ENCODE peak calls at places on chromosomes 6 and 20, in six cellular contexts. X is fibroblast of villous mesenchyme; Q is CD4-positive, CD25-positive, alpha-beta regulatory T cell; R is foreskin fibroblast; P is Peyer's patch; D is psoas muscle. K is an unnamed sample.

GRCh38 chr6:25350593-25350992 is 71.4 kb downstream of the CARMIL1 start:
- DNase-seq in X (no peak), Q (no peak), R (no peak), P (no peak), D (no peak), K (no peak)

GRCh38 chr20:45014671-45015415 is 48.5 kb downstream of the STK4 start:
- DNase-seq in X (peak), Q (no peak), R (peak), P (no peak), D (no peak), K (peak)

GRCh38 chr6:99349620-99350141 is at the start of gene FAXC:
- DNase-seq in X (peak), Q (no peak), R (peak), P (no peak), D (no peak), K (peak)

GRCh38 chr6:169139179-169139971 is 114.3 kb downstream of the THBS2 start:
- DNase-seq in X (no peak), Q (no peak), R (no peak), P (no peak), D (no peak), K (no peak)

GRCh38 chr6:152821525-152821924 is 70.9 kb downstream of the VIP start:
- DNase-seq in X (peak), Q (no peak), R (no peak), P (no peak), D (no peak), K (no peak)

GRCh38 chr6:133854167-133854632 is 34.7 kb upstream of the TCF21 start:
- DNase-seq in X (no peak), Q (no peak), R (peak), P (no peak), D (no peak), K (no peak)

GRCh38 chr6:138682722-138683521 is 90.6 kb upstream of the CCDC28A start:
- DNase-seq in X (peak), Q (no peak), R (peak), P (no peak), D (no peak), K (peak)

GRCh38 chr20:49318430-49319203 is 40.8 kb upstream of the ZNFX1 start:
- DNase-seq in X (no peak), Q (no peak), R (no peak), P (no peak), D (no peak), K (peak)

GRCh38 chr20:63980806-63981728 is at the start of gene PRPF6:
- DNase-seq in X (peak), Q (peak), R (peak), P (peak), D (peak), K (peak)

GRCh38 chr20:47452736-47453161 is 48.9 kb upstream of the NCOA3 start:
- DNase-seq in X (no peak), Q (no peak), R (no peak), P (no peak), D (no peak), K (no peak)
- H3K4me3 ChIP-seq in X (no peak), Q (no peak), R (no peak), P (no peak), D (no peak), K (no peak)

DNA sequence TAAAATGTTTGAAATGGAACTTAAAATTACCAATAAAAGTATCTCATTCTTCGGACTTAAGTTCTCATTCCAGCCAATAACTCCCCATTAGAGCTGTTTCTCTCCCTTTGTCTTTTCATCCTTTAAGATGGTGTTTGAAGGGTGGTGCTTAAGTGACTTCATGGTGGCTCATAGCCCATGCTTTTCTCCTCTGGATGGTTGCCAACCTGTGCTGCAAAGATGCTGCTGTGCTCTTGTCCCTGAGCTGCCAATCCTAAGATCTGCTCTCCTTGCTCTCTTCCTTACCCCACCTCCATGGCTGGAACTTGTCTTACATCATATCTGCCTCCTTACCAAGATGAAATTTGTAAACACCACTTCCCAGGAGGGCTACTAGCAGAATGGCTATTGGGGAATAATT is 31.6 kb upstream of the PNRC1 start:
- DNase-seq in X (peak), Q (no peak), R (peak), P (no peak), D (peak), K (peak)
- H3K4me3 ChIP-seq in X (no peak), Q (no peak), R (no peak), P (no peak), D (no peak), K (no peak)

DNA sequence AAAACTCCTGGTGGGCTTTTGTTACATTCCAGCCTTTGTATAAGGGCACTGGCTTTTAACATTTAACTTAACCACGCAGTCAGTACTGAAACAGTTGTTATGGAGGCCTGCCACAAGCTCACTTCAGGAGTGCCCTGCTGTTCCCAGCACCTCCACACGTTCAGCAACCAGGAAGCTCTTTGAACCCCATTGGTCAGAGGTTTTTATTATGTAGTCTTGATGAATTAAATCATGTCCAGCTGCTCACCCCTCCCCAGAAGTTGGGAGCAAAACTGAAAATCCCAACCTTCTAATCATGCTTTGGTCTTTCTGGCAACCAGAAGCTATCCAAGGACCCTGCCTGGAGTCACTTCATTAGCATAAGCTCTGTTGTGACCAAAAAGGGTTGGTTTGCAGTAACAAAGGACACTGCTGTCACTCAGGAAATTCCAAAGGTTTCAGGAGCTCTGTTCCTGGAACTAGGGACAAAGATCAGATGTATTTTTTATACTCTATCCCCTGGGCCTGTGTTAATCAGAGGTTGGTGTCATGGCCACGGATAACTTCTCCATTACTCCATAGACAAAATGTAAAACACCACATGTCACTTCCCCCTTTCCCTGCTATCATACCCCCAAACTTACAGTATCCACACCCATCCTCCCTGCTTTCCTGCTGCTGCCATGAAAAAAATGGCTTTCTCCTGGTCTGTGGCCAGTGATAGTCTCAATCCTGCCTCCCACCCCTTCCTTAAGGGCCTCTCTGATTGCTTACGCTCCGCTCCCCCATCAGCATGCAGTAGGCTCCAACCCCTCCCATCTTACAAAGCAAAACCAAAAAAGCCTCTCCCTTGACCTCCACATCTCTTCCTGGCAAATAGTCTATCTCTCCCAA is 3.0 kb downstream of the ARMC12 start:
- DNase-seq in X (no peak), Q (no peak), R (no peak), P (no peak), D (no peak), K (no peak)
- H3K4me3 ChIP-seq in X (no peak), Q (no peak), R (no peak), P (no peak), D (no peak), K (no peak)

DNA sequence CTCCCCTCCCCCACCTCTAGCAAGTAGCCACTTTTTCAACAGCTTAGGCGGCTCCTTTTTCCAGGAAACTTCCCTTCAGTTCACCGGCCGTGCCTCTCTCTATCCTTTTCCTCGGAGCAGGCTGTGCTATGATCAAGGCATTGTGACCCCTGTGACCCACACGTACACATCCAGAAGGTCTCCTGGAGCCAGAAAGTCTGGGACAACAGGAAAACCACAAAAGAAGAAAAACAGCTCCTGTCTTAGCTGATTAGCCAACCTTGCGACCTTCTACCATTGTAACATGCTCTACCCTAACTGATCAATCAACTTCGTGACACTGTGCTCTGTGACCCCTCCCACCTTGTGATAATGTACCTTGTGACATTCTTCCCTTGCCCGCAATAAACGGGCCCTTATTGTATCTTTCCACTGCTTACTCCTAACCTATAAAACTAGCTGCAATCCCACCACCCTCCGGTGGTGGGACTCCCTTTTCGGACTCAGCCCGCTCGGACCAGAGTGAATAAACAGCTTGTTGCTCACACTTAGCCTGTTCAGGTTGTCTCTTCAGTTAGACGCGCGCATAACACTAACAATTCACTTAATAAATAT is 24.2 kb downstream of the ZNF311 start:
- DNase-seq in X (peak), Q (peak), R (peak), P (peak), D (peak), K (peak)
- H3K4me3 ChIP-seq in X (peak), Q (peak), R (peak), P (peak), D (peak), K (peak)

GRCh38 chr6:44456070-44456965 is 68.8 kb downstream of the CDC5L start:
- DNase-seq in X (peak), Q (peak), R (peak), P (peak), D (no peak), K (peak)
- H3K4me3 ChIP-seq in X (peak), Q (no peak), R (peak), P (no peak), D (peak), K (no peak)

GRCh38 chr6:8017276-8017701 is 46.9 kb downstream of the BLOC1S5 start:
- DNase-seq in X (no peak), Q (no peak), R (peak), P (no peak), D (no peak), K (no peak)
- H3K4me3 ChIP-seq in X (no peak), Q (peak), R (no peak), P (no peak), D (no peak), K (no peak)

DNA sequence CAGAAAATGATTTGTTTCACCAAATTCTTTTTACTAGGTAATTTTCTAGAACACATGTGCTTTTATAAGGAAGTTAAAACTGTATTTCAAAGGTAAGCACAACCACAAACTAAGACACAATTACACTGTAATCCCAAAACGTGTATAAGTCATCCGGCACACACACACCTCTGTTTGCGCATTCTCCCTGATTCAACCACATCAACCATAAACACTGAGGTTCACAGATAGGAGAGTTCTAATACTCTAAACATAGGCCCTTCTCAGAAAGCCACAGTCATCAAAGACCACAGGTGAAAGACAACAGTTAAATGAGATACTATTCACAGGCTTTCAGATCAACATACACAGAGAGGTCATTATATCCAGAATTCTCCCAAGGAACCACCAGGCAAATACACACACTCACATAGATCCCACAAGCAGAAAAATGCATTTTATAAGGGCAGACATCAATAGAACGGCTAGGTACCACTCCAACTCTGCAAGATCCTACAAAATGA is 6.8 kb upstream of the FBXO9 start:
- DNase-seq in X (no peak), Q (no peak), R (no peak), P (no peak), D (no peak), K (no peak)
- H3K4me3 ChIP-seq in X (no peak), Q (peak), R (no peak), P (no peak), D (peak), K (no peak)

GRCh38 chr6:73579389-73579788 is 58.6 kb upstream of the EEF1A1 start:
- DNase-seq in X (no peak), Q (no peak), R (no peak), P (no peak), D (peak), K (no peak)
- H3K4me3 ChIP-seq in X (no peak), Q (no peak), R (no peak), P (no peak), D (no peak), K (no peak)

GRCh38 chr6:122747573-122747972 is 31.9 kb upstream of the FABP7 start:
- DNase-seq in X (no peak), Q (no peak), R (no peak), P (no peak), D (no peak), K (no peak)
- H3K4me3 ChIP-seq in X (no peak), Q (no peak), R (no peak), P (no peak), D (no peak), K (no peak)

GRCh38 chr6:104941694-104942177 is 15.2 kb upstream of the LIN28B start:
- DNase-seq in X (no peak), Q (no peak), R (no peak), P (no peak), D (no peak), K (no peak)
- H3K4me3 ChIP-seq in X (peak), Q (peak), R (peak), P (no peak), D (no peak), K (no peak)

K was measured in epithelial cell of esophagus.